ENCODE peak calls at places on chromosomes 16 and 17, in eight cellular contexts. H, R, E, U, Z, S, Q and W are unnamed samples. For H3K36me3, the result is how much of the 10 kb centered on the place peaks cover.

GRCh38 chr17:45782889-45783592 is 1.1 kb upstream of the CRHR1 start:
- DNase-seq in H (peak), R (no peak), E (no peak), U (no peak), Z (peak), S (peak), Q (no peak), W (no peak)

GRCh38 chr16:82761858-82762257 is 135.1 kb downstream of the CDH13 start:
- DNase-seq in H (no peak), R (no peak), E (no peak), U (no peak), Z (no peak), S (peak), Q (no peak), W (no peak)

GRCh38 chr16:4682616-4683254 is 10.6 kb upstream of the NUDT16L1 start:
- DNase-seq in H (no peak), R (no peak), E (no peak), U (peak), Z (peak), S (peak), Q (no peak), W (peak)

GRCh38 chr17:35743911-35744328 is 9.1 kb downstream of the GAS2L2 start:
- DNase-seq in H (no peak), R (no peak), E (no peak), U (no peak), Z (peak), S (peak), Q (no peak), W (no peak)

GRCh38 chr17:44916781-44917241 is 1.5 kb upstream of the GFAP start:
- DNase-seq in H (peak), R (peak), E (no peak), U (peak), Z (no peak), S (peak), Q (no peak), W (peak)

GRCh38 chr17:32626371-32626770 is 139.6 kb downstream of the CDK5R1 start:
- DNase-seq in H (no peak), R (no peak), E (no peak), U (no peak), Z (no peak), S (no peak), Q (no peak), W (no peak)

GRCh38 chr17:41835800-41836549 is at the start of gene NT5C3B:
- DNase-seq in H (peak), R (peak), E (no peak), U (peak), Z (peak), S (peak), Q (no peak), W (peak)

GRCh38 chr16:68257251-68257905 is 6.9 kb upstream of the SLC7A6 start:
- DNase-seq in H (peak), R (no peak), E (no peak), U (no peak), Z (peak), S (no peak), Q (no peak), W (no peak)

GRCh38 chr16:49622421-49623402 is 233.2 kb downstream of the ZNF423 start:
- DNase-seq in H (no peak), R (no peak), E (no peak), U (no peak), Z (no peak), S (no peak), Q (peak), W (peak)

GRCh38 chr17:53316073-53316472 is 506.7 kb upstream of the KIF2B start:
- DNase-seq in H (no peak), R (no peak), E (no peak), U (no peak), Z (no peak), S (no peak), Q (no peak), W (no peak)

GRCh38 chr16:21611546-21612384 is 12.4 kb downstream of the METTL9 start:
- DNase-seq in H (no peak), R (no peak), E (no peak), U (no peak), Z (no peak), S (peak), Q (no peak), W (no peak)

GRCh38 chr17:34981538-34982241 is 1.4 kb downstream of the LIG3 start:
- DNase-seq in H (no peak), R (no peak), E (no peak), U (no peak), Z (peak), S (peak), Q (no peak), W (no peak)

GRCh38 chr17:18000044-18000443 is 27.4 kb downstream of the DRC3 start:
- DNase-seq in H (no peak), R (no peak), E (no peak), U (no peak), Z (no peak), S (no peak), Q (no peak), W (no peak)

GRCh38 chr17:59607817-59608403 is 11.8 kb upstream of the CLTC start:
- DNase-seq in H (no peak), R (no peak), E (no peak), U (no peak), Z (peak), S (no peak), Q (no peak), W (no peak)

GRCh38 chr17:63622571-63623390 is 564 bp downstream of the MAP3K3 start:
- DNase-seq in H (peak), R (peak), E (no peak), U (peak), Z (peak), S (peak), Q (peak), W (peak)

GRCh38 chr17:35889241-35889640 is 9.1 kb upstream of the CCL5 start:
- DNase-seq in H (no peak), R (no peak), E (no peak), U (no peak), Z (no peak), S (no peak), Q (no peak), W (no peak)

GRCh38 chr16:1794221-1794871 is 841 bp upstream of the IGFALS start:
- DNase-seq in H (peak), R (no peak), E (no peak), U (peak), Z (peak), S (no peak), Q (no peak), W (peak)

GRCh38 chr17:32882734-32883133 is 5.8 kb upstream of the MYO1D start:
- DNase-seq in H (no peak), R (no peak), E (no peak), U (no peak), Z (no peak), S (no peak), Q (no peak), W (no peak)

GRCh38 chr17:41975099-41976083 is 8.8 kb downstream of the CNP start:
- DNase-seq in H (no peak), R (no peak), E (no peak), U (peak), Z (peak), S (no peak), Q (no peak), W (no peak)

GRCh38 chr16:49585143-49585542 is 211.5 kb downstream of the C16orf78 start:
- DNase-seq in H (no peak), R (no peak), E (no peak), U (no peak), Z (no peak), S (no peak), Q (no peak), W (no peak)

GRCh38 chr17:79242873-79243602 is 168.4 kb downstream of the ENGASE start:
- DNase-seq in H (no peak), R (no peak), E (no peak), U (no peak), Z (no peak), S (no peak), Q (no peak), W (no peak)

GRCh38 chr16:80819988-80820387 is 15.6 kb upstream of the CDYL2 start:
- DNase-seq in H (no peak), R (no peak), E (no peak), U (no peak), Z (no peak), S (no peak), Q (no peak), W (no peak)

GRCh38 chr17:73142763-73143395 is 21.9 kb upstream of the SSTR2 start:
- DNase-seq in H (no peak), R (no peak), E (no peak), U (no peak), Z (no peak), S (peak), Q (no peak), W (no peak)

GRCh38 chr16:61214780-61215179 is 821.5 kb downstream of the CDH8 start:
- DNase-seq in H (no peak), R (no peak), E (no peak), U (no peak), Z (no peak), S (no peak), Q (no peak), W (no peak)

GRCh38 chr17:21287703-21288449 is 3.4 kb downstream of the MAP2K3 start:
- DNase-seq in H (peak), R (peak), E (peak), U (peak), Z (peak), S (peak), Q (peak), W (peak)

GRCh38 chr16:75087040-75087979 is 29.3 kb downstream of the LDHD start:
- DNase-seq in H (no peak), R (peak), E (no peak), U (no peak), Z (no peak), S (peak), Q (peak), W (no peak)

GRCh38 chr17:73820686-73821448 is 176.6 kb upstream of the SDK2 start:
- DNase-seq in H (no peak), R (no peak), E (no peak), U (no peak), Z (peak), S (peak), Q (no peak), W (no peak)

GRCh38 chr17:80529104-80529903 is 15.3 kb upstream of the RPTOR start:
- DNase-seq in H (peak), R (no peak), E (no peak), U (no peak), Z (peak), S (no peak), Q (no peak), W (no peak)

GRCh38 chr17:48296453-48296852 is 133.6 kb downstream of the SKAP1 start:
- DNase-seq in H (no peak), R (no peak), E (no peak), U (no peak), Z (no peak), S (no peak), Q (no peak), W (no peak)

GRCh38 chr17:60327870-60328362 is 64.0 kb downstream of the USP32 start:
- DNase-seq in H (no peak), R (no peak), E (no peak), U (no peak), Z (no peak), S (no peak), Q (no peak), W (no peak)

GRCh38 chr17:68539536-68540469 is 27.6 kb downstream of the PRKAR1A start:
- DNase-seq in H (no peak), R (no peak), E (no peak), U (peak), Z (no peak), S (peak), Q (no peak), W (peak)

GRCh38 chr17:72400863-72401262 is 280.0 kb downstream of the SOX9 start:
- DNase-seq in H (no peak), R (no peak), E (no peak), U (no peak), Z (no peak), S (no peak), Q (no peak), W (no peak)

GRCh38 chr16:89467382-89467781 is 23.0 kb downstream of the ANKRD11 start:
- DNase-seq in H (no peak), R (no peak), E (no peak), U (no peak), Z (no peak), S (no peak), Q (no peak), W (no peak)

GRCh38 chr16:89473136-89473712 is 17.1 kb downstream of the ANKRD11 start:
- DNase-seq in H (no peak), R (no peak), E (no peak), U (no peak), Z (no peak), S (no peak), Q (no peak), W (no peak)

GRCh38 chr16:89473791-89474414 is 16.5 kb downstream of the ANKRD11 start:
- DNase-seq in H (no peak), R (no peak), E (no peak), U (no peak), Z (no peak), S (peak), Q (no peak), W (no peak)

GRCh38 chr16:89472711-89473075 is 17.7 kb downstream of the ANKRD11 start:
- DNase-seq in H (no peak), R (no peak), E (no peak), U (no peak), Z (no peak), S (no peak), Q (no peak), W (no peak)

GRCh38 chr16:89471225-89471624 is 19.1 kb downstream of the ANKRD11 start:
- DNase-seq in H (no peak), R (no peak), E (peak), U (no peak), Z (no peak), S (peak), Q (no peak), W (no peak)
- H3K36me3 ChIP-seq in H (under half), R (under half), E (under half), U (under half), Z (under half), S (under half), Q (under half), W (under half)

DNA sequence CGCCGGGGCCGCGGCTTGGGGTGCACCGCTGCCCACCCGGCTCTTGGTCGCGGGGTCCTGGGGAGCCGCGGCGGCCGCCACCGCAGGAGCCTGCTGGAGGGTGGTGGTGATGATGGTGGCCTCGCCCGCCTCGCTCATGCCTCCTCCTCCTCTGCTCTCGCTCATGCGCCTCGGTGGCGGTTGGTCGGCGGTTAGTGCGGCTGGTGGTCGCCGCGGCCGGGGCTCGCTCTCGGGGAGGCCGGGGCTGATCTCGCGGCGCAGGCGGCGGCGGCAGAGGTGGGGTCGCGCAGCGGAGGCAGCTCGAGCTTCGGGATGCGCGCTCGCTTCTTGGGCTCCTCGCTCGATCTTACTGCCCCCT is 41.6 kb downstream of the AHSP start:
- DNase-seq in H (no peak), R (no peak), E (no peak), U (no peak), Z (peak), S (no peak), Q (no peak), W (no peak)
- H3K4me3 ChIP-seq in H (peak), R (peak), E (no peak), U (peak), Z (peak), S (peak), Q (peak), W (peak)

GRCh38 chr16:87419971-87420370 is 27.8 kb downstream of the MAP1LC3B start:
- DNase-seq in H (no peak), R (no peak), E (no peak), U (no peak), Z (no peak), S (no peak), Q (no peak), W (no peak)
- H3K36me3 ChIP-seq in H (half or more), R (half or more), E (under half), U (half or more), Z (under half), S (under half), Q (half or more), W (half or more)

GRCh38 chr16:28987170-28987853 is 2.5 kb downstream of the LAT start:
- DNase-seq in H (no peak), R (no peak), E (no peak), U (no peak), Z (no peak), S (no peak), Q (no peak), W (no peak)
- H3K4me3 ChIP-seq in H (no peak), R (no peak), E (no peak), U (peak), Z (no peak), S (no peak), Q (no peak), W (no peak)

DNA sequence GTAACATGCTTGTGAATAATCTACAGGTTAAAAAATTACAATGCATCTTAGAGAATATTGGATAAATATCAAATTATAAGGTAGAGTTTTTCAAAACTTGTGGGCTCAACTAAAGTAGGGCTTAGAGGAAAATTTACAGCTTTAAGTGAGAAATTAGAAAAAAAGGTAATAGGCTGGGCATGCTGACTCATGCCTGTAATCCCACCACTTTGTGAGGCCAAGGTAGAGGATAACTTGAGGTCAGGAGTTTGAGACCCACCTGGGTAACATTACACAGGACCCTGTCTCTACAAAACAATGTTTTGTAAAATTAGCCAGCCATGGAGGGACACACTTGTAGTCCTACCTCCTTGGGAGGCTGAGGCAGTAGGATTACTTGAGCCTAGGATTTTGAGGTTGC is 4.5 kb downstream of the ATF7IP2 start:
- DNase-seq in H (no peak), R (no peak), E (no peak), U (no peak), Z (no peak), S (no peak), Q (no peak), W (no peak)
- H3K36me3 ChIP-seq in H (under half), R (under half), E (under half), U (under half), Z (under half), S (under half), Q (under half), W (under half)

GRCh38 chr16:11354407-11354732 is 9.1 kb downstream of the RMI2 start:
- DNase-seq in H (no peak), R (no peak), E (no peak), U (no peak), Z (no peak), S (no peak), Q (no peak), W (no peak)
- H3K4me3 ChIP-seq in H (no peak), R (no peak), E (no peak), U (no peak), Z (no peak), S (no peak), Q (no peak), W (no peak)

GRCh38 chr17:9470171-9470570 is 105.4 kb downstream of the STX8 start:
- DNase-seq in H (no peak), R (no peak), E (no peak), U (no peak), Z (no peak), S (peak), Q (no peak), W (no peak)

GRCh38 chr17:9472094-9472493 is 103.5 kb downstream of the STX8 start:
- DNase-seq in H (no peak), R (no peak), E (no peak), U (no peak), Z (no peak), S (no peak), Q (no peak), W (no peak)

GRCh38 chr17:9475259-9475658 is 100.4 kb downstream of the STX8 start:
- DNase-seq in H (no peak), R (no peak), E (no peak), U (no peak), Z (no peak), S (peak), Q (no peak), W (no peak)

GRCh38 chr17:9473716-9474115 is 101.9 kb downstream of the STX8 start:
- DNase-seq in H (no peak), R (no peak), E (no peak), U (no peak), Z (no peak), S (peak), Q (no peak), W (no peak)

GRCh38 chr17:9472541-9472940 is 103.1 kb downstream of the STX8 start:
- DNase-seq in H (peak), R (peak), E (no peak), U (no peak), Z (no peak), S (peak), Q (no peak), W (no peak)
- H3K36me3 ChIP-seq in H (under half), R (under half), E (under half), U (under half), Z (under half), S (under half), Q (under half), W (under half)

GRCh38 chr17:9976283-9977009 is 71.4 kb upstream of the RCVRN start:
- DNase-seq in H (no peak), R (no peak), E (no peak), U (no peak), Z (no peak), S (no peak), Q (no peak), W (no peak)
- H3K4me3 ChIP-seq in H (no peak), R (no peak), E (no peak), U (no peak), Z (no peak), S (no peak), Q (no peak), W (no peak)

GRCh38 chr17:76402711-76403110 is 18.3 kb downstream of the SPHK1 start:
- DNase-seq in H (no peak), R (no peak), E (no peak), U (no peak), Z (no peak), S (peak), Q (no peak), W (no peak)
- H3K36me3 ChIP-seq in H (half or more), R (half or more), E (under half), U (half or more), Z (under half), S (under half), Q (under half), W (half or more)

GRCh38 chr17:8681175-8681949 is 50.8 kb upstream of the MYH10 start:
- DNase-seq in H (no peak), R (peak), E (no peak), U (no peak), Z (no peak), S (peak), Q (no peak), W (no peak)
- H3K4me3 ChIP-seq in H (peak), R (peak), E (no peak), U (no peak), Z (no peak), S (no peak), Q (peak), W (no peak)